ENCODE peak calls at places on chromosomes 16 and 17, in six cellular contexts. L is stomach, D is dorsolateral prefrontal cortex, I is heart left ventricle, Q is ovary, N is RWPE2. X is an unnamed sample.

GRCh38 chr17:65572581-65573282 is 11.3 kb upstream of the AXIN2 start:
- DNase-seq in L (no peak), D (no peak), I (no peak), Q (no peak), N (no peak), X (no peak)

GRCh38 chr16:81060576-81061306 is 16.3 kb downstream of the C16orf46 start:
- DNase-seq in L (no peak), D (no peak), I (no peak), Q (no peak), N (no peak), X (no peak)

GRCh38 chr16:80803341-80804060 is 897 bp downstream of the CDYL2 start:
- DNase-seq in L (peak; percentile 45), D (no peak), I (peak; percentile 41), Q (peak; percentile 35), N (peak; percentile 56), X (no peak)

GRCh38 chr16:68257906-68258800 is 6.2 kb upstream of the SLC7A6 start:
- DNase-seq in L (no peak), D (no peak), I (peak; percentile 52), Q (no peak), N (no peak), X (no peak)

GRCh38 chr17:50094243-50094752 is 853 bp upstream of the PDK2 start:
- DNase-seq in L (peak; percentile 95), D (peak; percentile 92), I (peak; percentile 91), Q (peak; percentile 92), N (peak; percentile 84), X (peak; percentile 41)

GRCh38 chr16:53064179-53064578 is 9.4 kb downstream of the CHD9 start:
- DNase-seq in L (no peak), D (no peak), I (no peak), Q (no peak), N (no peak), X (no peak)

GRCh38 chr16:8649829-8650554 is 24.4 kb upstream of the ABAT start:
- DNase-seq in L (no peak), D (no peak), I (no peak), Q (no peak), N (no peak), X (no peak)

GRCh38 chr16:67561824-67562525 is 351 bp upstream of the CTCF start:
- DNase-seq in L (peak; percentile 96), D (peak; percentile 91), I (peak; percentile 98), Q (peak; percentile 94), N (peak; percentile 98), X (peak; percentile 91)

GRCh38 chr16:67013238-67013822 is 15.6 kb upstream of the CBFB start:
- DNase-seq in L (no peak), D (no peak), I (no peak), Q (no peak), N (no peak), X (no peak)

GRCh38 chr16:660459-661183 is 7.3 kb upstream of the RHOT2 start:
- DNase-seq in L (peak; percentile 97), D (peak; percentile 88), I (peak; percentile 92), Q (peak; percentile 91), N (peak; percentile 92), X (peak; percentile 55)

GRCh38 chr17:11705111-11705510 is 106.8 kb downstream of the DNAH9 start:
- DNase-seq in L (no peak), D (no peak), I (no peak), Q (no peak), N (no peak), X (no peak)

GRCh38 chr16:89598199-89598598 is 15.2 kb upstream of the DPEP1 start:
- DNase-seq in L (no peak), D (no peak), I (no peak), Q (no peak), N (no peak), X (no peak)

GRCh38 chr17:66971730-66972441 is 7.4 kb downstream of the CACNG4 start:
- DNase-seq in L (no peak), D (no peak), I (no peak), Q (no peak), N (no peak), X (no peak)

GRCh38 chr17:6456914-6457687 is 12.8 kb downstream of the PIMREG start:
- DNase-seq in L (peak; percentile 50), D (no peak), I (peak; percentile 64), Q (no peak), N (peak; percentile 64), X (no peak)

GRCh38 chr16:85270365-85270764 is 158.1 kb upstream of the CIBAR2 start:
- DNase-seq in L (no peak), D (no peak), I (no peak), Q (no peak), N (no peak), X (no peak)

GRCh38 chr17:48756816-48757215 is 28.3 kb upstream of the HOXB13 start:
- DNase-seq in L (peak; percentile 81), D (no peak), I (no peak), Q (no peak), N (no peak), X (no peak)

GRCh38 chr16:51237861-51238378 is 86.8 kb upstream of the SALL1 start:
- DNase-seq in L (no peak), D (no peak), I (no peak), Q (no peak), N (no peak), X (no peak)

GRCh38 chr17:16425698-16426659 is 10.6 kb downstream of the TRPV2 start:
- DNase-seq in L (peak; percentile 40), D (no peak), I (no peak), Q (no peak), N (no peak), X (no peak)

GRCh38 chr17:56478836-56479447 is 114.6 kb upstream of the NOG start:
- DNase-seq in L (no peak), D (no peak), I (no peak), Q (no peak), N (no peak), X (no peak)

GRCh38 chr17:76727745-76728456 is 1.3 kb downstream of the METTL23 start:
- DNase-seq in L (no peak), D (no peak), I (no peak), Q (no peak), N (no peak), X (no peak)

GRCh38 chr16:27947696-27948095 is 115.8 kb downstream of the GSG1L start:
- DNase-seq in L (no peak), D (no peak), I (no peak), Q (no peak), N (no peak), X (no peak)

GRCh38 chr17:7956208-7956965 is 24.4 kb downstream of the CNTROB start:
- DNase-seq in L (no peak), D (no peak), I (peak; percentile 74), Q (no peak), N (no peak), X (no peak)

GRCh38 chr16:83926726-83927397 is 26.2 kb upstream of the OSGIN1 start:
- DNase-seq in L (peak; percentile 85), D (peak; percentile 85), I (peak; percentile 73), Q (peak; percentile 80), N (peak; percentile 78), X (peak; percentile 30)

GRCh38 chr16:84407588-84408313 is 39.4 kb downstream of the ATP2C2 start:
- DNase-seq in L (no peak), D (no peak), I (no peak), Q (no peak), N (no peak), X (no peak)

GRCh38 chr16:21134053-21134452 is 16.6 kb downstream of the DNAH3 start:
- DNase-seq in L (no peak), D (no peak), I (no peak), Q (no peak), N (no peak), X (no peak)

GRCh38 chr16:49260956-49261530 is 20.6 kb downstream of the CBLN1 start:
- DNase-seq in L (no peak), D (no peak), I (no peak), Q (no peak), N (no peak), X (no peak)

GRCh38 chr16:4091638-4092037 is 24.6 kb downstream of the ADCY9 start:
- DNase-seq in L (no peak), D (no peak), I (no peak), Q (no peak), N (no peak), X (no peak)
- H3K27ac ChIP-seq in L (no peak overlapping the region), D (no peak overlapping the region), I (no peak overlapping the region), Q (no peak overlapping the region), N (no peak overlapping the region), X (no peak overlapping the region)

DNA sequence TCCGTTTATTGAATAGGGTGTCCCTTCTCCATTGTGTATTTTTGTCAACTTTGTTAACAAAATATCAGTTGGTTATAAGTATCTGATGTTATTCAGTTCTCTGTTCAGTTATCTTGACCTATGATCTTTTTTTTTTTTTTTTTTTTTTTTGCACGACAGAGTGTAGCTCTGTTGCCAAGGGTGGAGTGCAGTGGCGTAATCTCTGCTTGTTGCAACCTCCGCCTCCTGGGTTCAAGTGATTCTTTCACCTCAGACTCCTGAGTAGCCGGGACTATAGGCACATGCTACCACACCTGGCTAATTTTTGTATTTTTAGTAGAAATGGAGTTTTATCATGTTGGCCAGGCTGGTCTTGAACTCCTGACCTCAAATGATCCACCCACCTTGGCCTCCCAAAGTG is 215.8 kb downstream of the BCAS3 start:
- DNase-seq in L (no peak), D (no peak), I (no peak), Q (no peak), N (no peak), X (no peak)
- H3K4me3 ChIP-seq in L (no peak overlapping the region), D (no peak overlapping the region), I (no peak overlapping the region), Q (no peak overlapping the region), N (no peak overlapping the region), X (no peak overlapping the region)

DNA sequence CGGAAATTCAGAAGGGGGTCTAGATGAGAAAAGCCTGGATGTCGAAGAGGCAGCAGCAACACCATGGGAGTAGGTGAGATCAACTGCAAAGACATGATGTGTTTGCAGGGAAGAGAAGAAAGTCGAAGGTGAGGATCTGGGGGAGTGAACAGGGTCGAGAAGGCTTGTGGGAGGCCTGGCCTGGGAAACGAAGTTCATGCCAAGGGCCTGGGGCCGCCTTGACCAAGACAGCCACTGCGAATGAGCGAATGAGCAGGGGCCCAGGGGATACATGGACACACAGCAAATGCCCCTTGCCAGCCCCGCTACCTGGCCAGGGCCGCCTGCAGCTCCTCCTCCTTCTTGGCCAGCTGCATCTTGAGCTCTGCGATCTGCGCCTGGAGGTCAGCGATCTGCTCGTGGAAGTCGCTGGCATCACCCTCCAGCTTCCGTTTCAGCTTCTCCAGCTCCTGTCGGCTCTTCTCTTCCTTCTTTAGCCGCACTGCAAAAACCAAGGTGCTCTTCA is 87.1 kb downstream of the NDE1 start:
- DNase-seq in L (no peak), D (no peak), I (no peak), Q (no peak), N (no peak), X (no peak)
- H3K27ac ChIP-seq in L (no peak overlapping the region), D (no peak overlapping the region), I (no peak overlapping the region), Q (no peak overlapping the region), N (no peak overlapping the region), X (peak overlapping the region; percentile 21)

DNA sequence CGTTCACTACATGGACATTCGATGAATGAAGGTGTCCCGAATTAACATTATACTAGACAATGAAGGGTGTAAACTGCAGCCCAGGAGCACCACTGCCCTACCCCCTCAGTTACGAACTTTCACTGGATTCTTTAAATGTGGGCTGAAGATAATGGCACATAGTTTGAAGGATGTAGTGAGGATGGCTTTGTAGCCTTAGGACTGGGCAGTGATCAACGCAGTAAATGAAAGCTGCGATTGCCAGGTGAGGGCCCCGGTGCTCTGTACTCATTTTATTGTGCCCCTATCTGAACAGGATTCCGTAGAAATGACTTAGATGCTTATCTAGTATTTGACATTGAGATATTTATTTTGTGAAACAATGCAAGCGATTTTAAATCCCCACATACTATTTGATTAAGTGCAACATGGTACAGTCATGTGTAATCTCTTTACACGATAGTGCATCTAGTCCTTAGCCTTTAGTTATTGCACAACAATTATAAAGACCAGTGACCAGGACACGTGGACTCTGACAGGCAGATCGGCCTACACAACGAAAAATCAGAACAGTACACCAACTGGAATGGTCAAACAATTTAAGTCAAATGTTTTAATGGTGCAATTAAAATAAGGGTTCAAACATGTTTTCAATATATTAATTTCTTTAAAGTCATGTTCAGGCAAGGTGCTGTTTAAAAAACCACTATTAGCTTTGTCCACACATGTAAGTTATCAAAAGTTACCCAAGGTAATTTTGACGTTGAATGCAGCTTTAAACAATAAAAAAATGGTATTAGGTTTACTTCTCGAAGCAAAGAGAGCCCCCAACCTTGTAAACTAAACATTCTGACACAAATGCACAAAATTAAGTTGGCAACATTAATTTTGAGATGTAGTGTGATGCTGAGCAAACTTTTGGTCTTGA is 17.4 kb upstream of the ERN1 start:
- DNase-seq in L (no peak), D (no peak), I (no peak), Q (no peak), N (no peak), X (no peak)
- H3K4me3 ChIP-seq in L (peak overlapping the region; percentile 77), D (peak overlapping the region; percentile 93), I (peak overlapping the region; percentile 64), Q (peak overlapping the region; percentile 73), N (peak overlapping the region; percentile 69), X (peak overlapping the region; percentile 89)

X was measured in AG04450.